ENCODE peak calls at places on chromosomes 16 and 17, in four cellular contexts. One of them, this sample, is unnamed. For H3K4me1, the result is how much of the 10 kb centered on the place peaks cover.

GRCh38 chr16:19109288-19109664 is 4.5 kb upstream of the ITPRIPL2 start:
- DNase-seq in H1: no peak
- DNase-seq in mesenchymal stem cell: no peak
- DNase-seq in H9: no peak
- DNase-seq in this sample: no peak

GRCh38 chr17:38459556-38459955 is 31.3 kb downstream of the ARHGAP23 start:
- DNase-seq in H1: no peak
- DNase-seq in mesenchymal stem cell: no peak
- DNase-seq in H9: no peak
- DNase-seq in this sample: no peak

GRCh38 chr17:62869885-62870580 is 61.9 kb upstream of the MARCHF10 start:
- DNase-seq in mesenchymal stem cell: peak
- DNase-seq in H9: peak
- DNase-seq in H1: peak
- DNase-seq in this sample: peak

GRCh38 chr17:332023-332422 is 20.6 kb downstream of the RPH3AL start:
- DNase-seq in mesenchymal stem cell: no peak
- DNase-seq in H9: no peak
- DNase-seq in H1: no peak
- DNase-seq in this sample: no peak

GRCh38 chr16:89034573-89034961 is 57.6 kb upstream of the CBFA2T3 start:
- DNase-seq in H9: no peak
- DNase-seq in mesenchymal stem cell: no peak
- DNase-seq in H1: no peak
- DNase-seq in this sample: no peak

GRCh38 chr17:6269474-6269873 is 165.4 kb downstream of the AIPL1 start:
- DNase-seq in H1: peak
- DNase-seq in H9: peak
- DNase-seq in mesenchymal stem cell: peak
- DNase-seq in this sample: peak

GRCh38 chr17:72456026-72456569 is 335.3 kb downstream of the SOX9 start:
- DNase-seq in H9: no peak
- DNase-seq in mesenchymal stem cell: peak
- DNase-seq in H1: no peak
- DNase-seq in this sample: no peak

GRCh38 chr17:73521376-73521775 is 122.9 kb downstream of the SDK2 start:
- DNase-seq in mesenchymal stem cell: no peak
- DNase-seq in H9: no peak
- DNase-seq in H1: no peak
- DNase-seq in this sample: no peak

GRCh38 chr16:25143898-25144297 is 32.4 kb downstream of the LCMT1 start:
- DNase-seq in H1: no peak
- DNase-seq in mesenchymal stem cell: no peak
- DNase-seq in H9: peak
- DNase-seq in this sample: peak

GRCh38 chr17:75323043-75323591 is 33.9 kb upstream of the SLC25A19 start:
- DNase-seq in mesenchymal stem cell: peak
- DNase-seq in H9: peak
- DNase-seq in H1: peak
- DNase-seq in this sample: peak

GRCh38 chr16:11034481-11034931 is 90.1 kb downstream of the CLEC16A start:
- DNase-seq in H9: no peak
- DNase-seq in mesenchymal stem cell: peak
- DNase-seq in H1: no peak
- DNase-seq in this sample: no peak

GRCh38 chr16:84115919-84116719 is 623 bp downstream of the MBTPS1 start:
- DNase-seq in H1: no peak
- DNase-seq in mesenchymal stem cell: peak
- DNase-seq in H9: no peak
- DNase-seq in this sample: peak

GRCh38 chr16:83701494-83701893 is 106.3 kb upstream of the HSBP1 start:
- DNase-seq in H1: peak
- DNase-seq in H9: peak
- DNase-seq in mesenchymal stem cell: peak
- DNase-seq in this sample: peak

GRCh38 chr17:17946104-17946503 is 26.1 kb downstream of the TOM1L2 start:
- DNase-seq in mesenchymal stem cell: no peak
- DNase-seq in H1: no peak
- DNase-seq in H9: no peak
- DNase-seq in this sample: no peak

GRCh38 chr16:79970551-79971236 is 370.2 kb upstream of the MAF start:
- DNase-seq in H1: no peak
- DNase-seq in H9: no peak
- DNase-seq in mesenchymal stem cell: peak
- DNase-seq in this sample: no peak

GRCh38 chr16:88962478-88963152 is 14.4 kb downstream of the CBFA2T3 start:
- DNase-seq in H1: no peak
- DNase-seq in mesenchymal stem cell: no peak
- DNase-seq in H9: no peak
- DNase-seq in this sample: no peak

GRCh38 chr17:1375615-1376014 is 24.4 kb downstream of the YWHAE start:
- DNase-seq in mesenchymal stem cell: no peak
- DNase-seq in H9: no peak
- DNase-seq in H1: no peak
- DNase-seq in this sample: no peak

GRCh38 chr17:67244621-67245072 is 349 bp downstream of the HELZ start:
- DNase-seq in H1: no peak
- DNase-seq in H9: no peak
- DNase-seq in mesenchymal stem cell: no peak
- DNase-seq in this sample: no peak

GRCh38 chr16:72501739-72502653 is 330.0 kb upstream of the PMFBP1 start:
- DNase-seq in mesenchymal stem cell: peak
- DNase-seq in H9: peak
- DNase-seq in H1: peak
- DNase-seq in this sample: peak

GRCh38 chr16:77213542-77214108 is 14.4 kb downstream of the SYCE1L start:
- DNase-seq in mesenchymal stem cell: peak
- DNase-seq in H9: no peak
- DNase-seq in H1: no peak
- DNase-seq in this sample: peak

GRCh38 chr17:16215273-16215964 is at the start of gene NCOR1:
- DNase-seq in H9: peak
- DNase-seq in H1: peak
- DNase-seq in mesenchymal stem cell: peak
- DNase-seq in this sample: peak

GRCh38 chr17:16215965-16216316 is 607 bp upstream of the NCOR1 start:
- DNase-seq in H9: peak
- DNase-seq in mesenchymal stem cell: no peak
- DNase-seq in H1: no peak
- DNase-seq in this sample: peak

GRCh38 chr17:16215002-16215272 is 397 bp downstream of the NCOR1 start:
- DNase-seq in H1: no peak
- DNase-seq in mesenchymal stem cell: peak
- DNase-seq in H9: peak
- DNase-seq in this sample: peak

GRCh38 chr17:16212793-16213192 is 2.5 kb downstream of the NCOR1 start:
- DNase-seq in H1: no peak
- DNase-seq in H9: no peak
- DNase-seq in mesenchymal stem cell: no peak
- DNase-seq in this sample: no peak

GRCh38 chr17:16214190-16215001 is 938 bp downstream of the NCOR1 start:
- DNase-seq in H1: no peak
- DNase-seq in H9: no peak
- DNase-seq in mesenchymal stem cell: peak
- DNase-seq in this sample: no peak
- H2BK120ac ChIP-seq in H1: no peak
- H2BK120ac ChIP-seq in H9: no peak
- H2BK120ac ChIP-seq in mesenchymal stem cell: no peak
- H2BK120ac ChIP-seq in this sample: peak

DNA sequence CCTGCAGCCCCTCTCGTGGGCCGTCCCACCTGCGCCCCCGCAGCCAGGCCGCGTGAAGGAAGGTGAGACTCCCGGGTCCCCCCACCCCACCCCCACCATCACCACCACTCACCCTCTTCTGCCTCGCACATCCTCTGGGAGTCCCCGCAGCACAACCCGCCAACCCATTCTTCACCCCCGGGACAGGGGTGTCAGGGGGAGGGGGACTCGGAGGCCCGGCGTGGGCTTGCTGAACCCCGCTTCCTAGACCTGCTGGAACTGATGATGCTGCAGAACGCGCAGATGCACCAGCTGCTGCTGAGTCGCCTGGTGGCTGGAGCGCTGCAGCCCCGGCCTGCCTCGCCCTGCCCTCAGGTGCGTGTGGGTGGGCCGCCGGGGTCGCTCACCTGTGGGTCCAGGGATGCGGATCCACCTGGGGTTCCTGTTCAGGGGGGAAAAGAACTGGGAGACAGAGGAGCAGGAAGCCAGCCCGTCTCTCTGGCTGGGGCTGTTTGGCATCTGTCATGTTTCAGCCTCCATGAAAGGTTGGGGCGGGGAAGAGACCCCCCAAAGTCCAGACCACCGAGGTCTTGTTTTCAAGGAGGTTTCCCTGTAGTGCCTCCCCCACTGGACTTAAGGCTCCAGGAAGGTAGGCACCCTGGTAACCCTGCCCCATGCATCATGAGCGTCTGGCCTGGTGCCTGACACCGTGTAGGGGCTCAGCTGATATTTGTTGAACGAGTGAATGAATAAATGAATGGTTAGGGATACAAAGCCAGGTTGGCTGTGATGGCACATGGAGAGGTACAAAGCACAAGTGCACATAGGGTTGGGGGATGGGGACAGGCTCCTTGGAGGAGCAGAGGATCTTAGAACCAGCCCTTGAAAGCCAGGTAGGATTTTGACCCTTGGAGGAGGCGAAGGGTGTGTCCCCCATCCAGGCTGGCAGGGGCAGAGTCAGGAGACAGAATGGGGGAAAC is 849 bp downstream of the PRR29 start:
- DNase-seq in mesenchymal stem cell: no peak
- DNase-seq in H1: no peak
- DNase-seq in H9: peak
- DNase-seq in this sample: no peak
- H3K4me1 ChIP-seq in mesenchymal stem cell: under half
- H3K4me1 ChIP-seq in H1: under half
- H3K4me1 ChIP-seq in H9: under half
- H3K4me1 ChIP-seq in this sample: under half

GRCh38 chr16:65068151-65068740 is 53.6 kb downstream of the CDH11 start:
- DNase-seq in mesenchymal stem cell: peak
- DNase-seq in H1: no peak
- DNase-seq in H9: no peak
- DNase-seq in this sample: no peak

GRCh38 chr16:65069090-65069489 is 52.8 kb downstream of the CDH11 start:
- DNase-seq in H9: no peak
- DNase-seq in H1: no peak
- DNase-seq in mesenchymal stem cell: peak
- DNase-seq in this sample: no peak

GRCh38 chr16:65069766-65070165 is 52.1 kb downstream of the CDH11 start:
- DNase-seq in H1: no peak
- DNase-seq in H9: no peak
- DNase-seq in mesenchymal stem cell: peak
- DNase-seq in this sample: no peak

GRCh38 chr16:65071371-65072311 is 50.2 kb downstream of the CDH11 start:
- DNase-seq in H9: no peak
- DNase-seq in H1: no peak
- DNase-seq in mesenchymal stem cell: no peak
- DNase-seq in this sample: no peak

DNA sequence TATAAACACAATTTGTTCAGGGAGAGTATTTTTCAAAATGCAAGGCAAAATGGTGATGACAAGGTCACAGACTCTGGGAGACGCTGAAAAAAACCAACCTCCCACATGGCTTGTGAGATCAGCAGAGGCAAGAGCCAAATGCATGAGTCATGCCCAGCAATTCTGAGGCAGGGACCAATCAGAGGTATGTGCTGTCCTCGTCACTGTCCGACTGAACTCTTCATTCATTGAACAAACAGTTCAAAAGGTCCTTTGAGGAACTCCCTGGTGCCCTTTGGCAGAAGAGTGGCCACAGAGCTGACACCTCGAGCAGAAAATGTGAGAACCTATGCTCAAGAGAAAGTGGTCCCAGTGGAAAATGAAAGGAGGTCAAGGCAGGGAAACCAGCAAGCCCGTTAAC is 51.0 kb downstream of the CDH11 start:
- DNase-seq in mesenchymal stem cell: peak
- DNase-seq in H9: peak
- DNase-seq in H1: no peak
- DNase-seq in this sample: peak
- H2BK120ac ChIP-seq in mesenchymal stem cell: no peak
- H2BK120ac ChIP-seq in H9: no peak
- H2BK120ac ChIP-seq in H1: no peak
- H2BK120ac ChIP-seq in this sample: no peak

DNA sequence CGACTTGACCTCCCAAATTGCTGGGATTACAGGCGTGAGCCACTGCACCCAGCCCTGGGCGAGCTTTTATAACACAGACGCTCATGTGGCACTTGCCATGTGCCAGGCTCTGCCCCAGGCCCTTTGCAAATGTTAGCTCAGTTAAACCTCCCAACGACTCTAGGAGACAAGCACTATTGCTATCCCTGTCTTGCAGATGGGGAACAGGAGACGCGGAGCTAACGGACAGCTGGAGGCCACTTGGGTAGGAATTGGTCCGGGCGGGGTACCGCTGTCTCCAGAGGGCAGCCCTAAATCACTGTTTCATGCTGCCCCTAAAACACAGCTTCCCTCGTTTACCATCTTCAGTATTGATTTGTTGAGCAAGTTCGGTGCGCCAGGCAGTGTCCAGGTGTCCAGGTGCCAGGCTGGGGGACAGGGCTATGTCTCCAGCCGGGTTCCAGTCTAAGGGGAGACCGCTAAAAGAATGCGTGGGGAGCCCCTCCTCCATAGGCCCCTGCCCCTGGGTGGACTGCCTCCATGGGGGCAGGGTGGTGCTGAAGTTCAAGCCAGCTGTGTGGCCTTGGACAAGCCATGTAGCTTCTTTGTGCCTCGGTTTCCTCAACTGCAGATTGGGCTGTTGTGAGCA is 23.7 kb downstream of the TMEM235 start:
- DNase-seq in H9: no peak
- DNase-seq in mesenchymal stem cell: no peak
- DNase-seq in H1: no peak
- DNase-seq in this sample: no peak
- H3K4me1 ChIP-seq in H9: under half
- H3K4me1 ChIP-seq in mesenchymal stem cell: under half
- H3K4me1 ChIP-seq in H1: under half
- H3K4me1 ChIP-seq in this sample: under half